ENCODE peak calls at places on chromosomes 13 and 19, in seven cellular contexts. L is dorsolateral prefrontal cortex, H is HCT116, I is AG10803, F is fibroblast of lung, X is right lobe of liver, N is H1. T is an unnamed sample.

GRCh38 chr19:36528921-36529518 is 949 bp upstream of the ZNF260 start:
- DNase-seq in L (no peak), H (no peak), I (no peak), F (no peak), X (no peak), N (peak), T (no peak)

GRCh38 chr13:29922896-29923295 is 72.5 kb upstream of the UBL3 start:
- DNase-seq in L (no peak), H (no peak), I (peak), F (peak), X (no peak), N (no peak), T (peak)

GRCh38 chr19:58182577-58182988 is 278 bp upstream of the ZNF274 start:
- DNase-seq in L (no peak), H (no peak), I (no peak), F (no peak), X (no peak), N (no peak), T (no peak)

GRCh38 chr19:40805258-40805868 is 6.4 kb downstream of the EGLN2 start:
- DNase-seq in L (no peak), H (no peak), I (no peak), F (no peak), X (no peak), N (no peak), T (no peak)

GRCh38 chr13:81874253-81874652 is 1533.3 kb upstream of the SPRY2 start:
- DNase-seq in L (no peak), H (no peak), I (no peak), F (no peak), X (no peak), N (no peak), T (no peak)

GRCh38 chr13:76878043-76878442 is 8.2 kb downstream of the KCTD12 start:
- DNase-seq in L (no peak), H (no peak), I (no peak), F (no peak), X (no peak), N (no peak), T (no peak)

GRCh38 chr13:100497394-100497793 is 91.2 kb downstream of the GGACT start:
- DNase-seq in L (no peak), H (no peak), I (peak), F (peak), X (no peak), N (no peak), T (peak)

GRCh38 chr19:7622933-7623685 is 6.2 kb downstream of the XAB2 start:
- DNase-seq in L (no peak), H (no peak), I (no peak), F (no peak), X (no peak), N (peak), T (no peak)

GRCh38 chr19:39399684-39400465 is 6.8 kb upstream of the ZFP36 start:
- DNase-seq in L (no peak), H (no peak), I (no peak), F (no peak), X (no peak), N (no peak), T (no peak)

GRCh38 chr13:108437496-108437895 is 168.0 kb downstream of the TNFSF13B start:
- DNase-seq in L (no peak), H (no peak), I (no peak), F (no peak), X (no peak), N (no peak), T (peak)

DNA sequence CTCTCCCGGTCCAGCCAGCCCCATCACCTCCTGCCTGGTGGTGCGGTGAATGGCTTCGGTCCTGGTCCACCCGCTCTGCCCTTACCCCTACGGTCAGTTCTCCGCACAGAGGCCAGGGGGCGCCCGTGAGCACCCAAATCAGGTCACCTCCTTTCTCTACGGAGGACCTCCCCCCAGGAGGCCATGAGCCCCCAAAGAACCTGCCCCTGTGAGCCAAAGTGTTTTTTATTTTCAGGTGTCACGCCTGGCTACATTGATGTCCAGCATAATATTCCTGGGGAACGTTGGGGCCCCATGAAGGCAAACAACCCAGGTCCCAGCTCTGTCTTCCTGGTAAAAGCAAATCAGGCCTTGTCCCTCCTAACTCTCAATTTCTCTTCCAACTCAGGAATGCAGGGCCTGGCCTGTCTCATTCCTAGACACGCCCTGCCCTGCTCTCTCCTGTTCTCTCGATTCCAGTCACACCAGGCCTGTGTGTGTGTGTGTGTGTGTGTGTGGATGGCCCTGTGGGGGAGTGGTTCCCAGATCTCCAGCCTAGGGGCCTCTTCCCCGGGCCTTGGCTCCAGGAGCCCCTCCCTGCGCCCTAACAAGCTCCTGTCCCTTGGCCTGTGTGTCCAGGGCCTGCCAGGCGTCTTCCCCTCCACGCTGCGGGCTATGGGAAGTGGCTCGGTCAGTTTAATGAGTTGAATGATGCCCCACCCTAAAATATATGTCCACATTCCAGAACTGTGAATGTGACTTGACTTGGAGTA is 9.7 kb upstream of the GIPC1 start:
- DNase-seq in L (no peak), H (peak), I (peak), F (peak), X (peak), N (peak), T (peak)
- TF ChIP-seq CTCF in L (peak), H (peak), I (peak), F (peak), X (peak), N (peak), T (peak)

GRCh38 chr19:47331490-47331889 is 485 bp upstream of the C5AR2 start:
- DNase-seq in L (no peak), H (no peak), I (no peak), F (no peak), X (no peak), N (no peak), T (no peak)

GRCh38 chr19:47324502-47324901 is 7.5 kb upstream of the C5AR2 start:
- DNase-seq in L (no peak), H (no peak), I (no peak), F (no peak), X (peak), N (no peak), T (no peak)

GRCh38 chr19:47331931-47332547 is at the start of gene C5AR2:
- DNase-seq in L (no peak), H (no peak), I (peak), F (no peak), X (no peak), N (no peak), T (no peak)

GRCh38 chr19:47330466-47330869 is 1.5 kb upstream of the C5AR2 start:
- DNase-seq in L (no peak), H (no peak), I (no peak), F (peak), X (no peak), N (no peak), T (peak)
- H3K4me3 ChIP-seq in L (no peak), H (no peak), I (no peak), F (no peak), X (no peak), N (no peak), T (peak)

GRCh38 chr19:35331551-35332214 is 2.7 kb downstream of the CD22 start:
- DNase-seq in L (no peak), H (no peak), I (no peak), F (no peak), X (no peak), N (no peak), T (no peak)

GRCh38 chr19:35329323-35329722 is 336 bp downstream of the CD22 start:
- DNase-seq in L (no peak), H (no peak), I (no peak), F (no peak), X (no peak), N (no peak), T (no peak)

GRCh38 chr19:35330475-35330874 is 1.5 kb downstream of the CD22 start:
- DNase-seq in L (no peak), H (no peak), I (no peak), F (no peak), X (no peak), N (no peak), T (no peak)

GRCh38 chr19:35328851-35329285 is at the start of gene CD22:
- DNase-seq in L (no peak), H (no peak), I (no peak), F (no peak), X (no peak), N (no peak), T (no peak)

GRCh38 chr19:35327642-35328041 is 1.3 kb upstream of the CD22 start:
- DNase-seq in L (no peak), H (no peak), I (no peak), F (no peak), X (no peak), N (no peak), T (peak)
- TF ChIP-seq CTCF in L (peak), H (peak), I (no peak), F (peak), X (peak), N (peak), T (peak)

GRCh38 chr13:110456550-110456949 is 105.0 kb downstream of the RAB20 start:
- DNase-seq in L (no peak), H (no peak), I (no peak), F (no peak), X (no peak), N (no peak), T (no peak)
- H3K4me3 ChIP-seq in L (no peak), H (no peak), I (no peak), F (no peak), X (no peak), N (no peak), T (no peak)

DNA sequence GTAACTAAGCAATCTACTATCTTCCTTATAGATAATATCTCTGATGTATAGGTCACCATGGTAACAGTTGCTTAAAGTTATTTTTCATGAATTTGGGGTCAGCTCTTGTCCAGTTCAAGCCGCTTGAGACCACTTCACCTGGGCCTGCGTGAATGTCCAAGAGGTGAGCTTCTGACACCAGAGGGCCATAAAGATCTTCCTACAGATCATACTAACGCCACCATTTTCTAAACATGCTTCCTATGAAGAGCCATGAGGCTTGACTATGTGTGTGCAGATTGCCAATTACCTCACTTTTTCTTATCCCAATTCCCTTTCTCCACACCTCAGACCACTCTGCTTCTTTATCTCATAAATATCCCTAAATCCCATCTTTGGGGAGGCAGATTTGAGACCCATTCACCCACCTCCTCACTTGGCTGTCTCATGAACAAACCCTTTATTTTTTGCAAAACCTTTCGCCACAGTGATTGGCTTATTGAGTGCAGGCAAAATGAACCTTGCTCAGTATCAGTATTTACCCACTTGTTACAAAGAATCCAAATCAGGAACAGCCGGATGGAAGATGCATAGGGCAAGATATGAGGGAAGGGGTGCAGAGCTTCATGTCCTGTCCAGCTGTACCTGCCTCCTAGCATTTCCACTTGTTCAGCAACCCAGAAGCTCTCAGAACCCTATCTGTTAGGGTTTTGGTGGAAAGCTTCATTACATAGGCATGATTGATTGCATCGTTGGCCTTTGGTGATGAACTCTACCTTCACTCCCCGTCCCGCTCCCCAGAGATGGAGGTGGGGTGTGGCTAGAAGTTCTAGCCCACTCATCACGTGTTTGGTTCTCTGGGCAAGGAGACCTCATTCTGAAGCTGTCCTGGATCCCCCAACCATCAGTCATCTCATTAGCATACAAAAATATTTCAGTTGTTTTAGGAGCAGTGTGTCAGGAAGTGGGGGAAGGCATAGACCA is 34.2 kb downstream of the FAM187B start:
- DNase-seq in L (no peak), H (no peak), I (no peak), F (no peak), X (no peak), N (no peak), T (no peak)
- TF ChIP-seq CTCF in L (no peak), H (no peak), I (no peak), F (no peak), X (no peak), N (no peak), T (no peak)

GRCh38 chr13:112819111-112819510 is 129.3 kb downstream of the ATP11A start:
- DNase-seq in L (no peak), H (no peak), I (no peak), F (no peak), X (no peak), N (no peak), T (no peak)
- H3K4me3 ChIP-seq in L (no peak), H (no peak), I (no peak), F (no peak), X (no peak), N (no peak), T (no peak)

GRCh38 chr13:35961461-35962220 is 169.5 kb downstream of the DCLK1 start:
- DNase-seq in L (no peak), H (no peak), I (peak), F (peak), X (no peak), N (no peak), T (peak)
- TF ChIP-seq CTCF in L (peak), H (no peak), I (peak), F (peak), X (peak), N (no peak), T (peak)

GRCh38 chr19:6375411-6376010 is at the start of gene PSPN:
- DNase-seq in L (no peak), H (no peak), I (no peak), F (no peak), X (peak), N (peak), T (no peak)

GRCh38 chr19:6373096-6373812 is 660 bp downstream of the ALKBH7 start:
- DNase-seq in L (peak), H (peak), I (peak), F (peak), X (peak), N (peak), T (peak)

GRCh38 chr19:6374711-6375410 is 872 bp downstream of the PSPN start:
- DNase-seq in L (no peak), H (no peak), I (no peak), F (no peak), X (peak), N (no peak), T (no peak)

GRCh38 chr19:6373813-6374108 is 1.2 kb downstream of the ALKBH7 start:
- DNase-seq in L (no peak), H (no peak), I (no peak), F (no peak), X (no peak), N (no peak), T (no peak)

DNA sequence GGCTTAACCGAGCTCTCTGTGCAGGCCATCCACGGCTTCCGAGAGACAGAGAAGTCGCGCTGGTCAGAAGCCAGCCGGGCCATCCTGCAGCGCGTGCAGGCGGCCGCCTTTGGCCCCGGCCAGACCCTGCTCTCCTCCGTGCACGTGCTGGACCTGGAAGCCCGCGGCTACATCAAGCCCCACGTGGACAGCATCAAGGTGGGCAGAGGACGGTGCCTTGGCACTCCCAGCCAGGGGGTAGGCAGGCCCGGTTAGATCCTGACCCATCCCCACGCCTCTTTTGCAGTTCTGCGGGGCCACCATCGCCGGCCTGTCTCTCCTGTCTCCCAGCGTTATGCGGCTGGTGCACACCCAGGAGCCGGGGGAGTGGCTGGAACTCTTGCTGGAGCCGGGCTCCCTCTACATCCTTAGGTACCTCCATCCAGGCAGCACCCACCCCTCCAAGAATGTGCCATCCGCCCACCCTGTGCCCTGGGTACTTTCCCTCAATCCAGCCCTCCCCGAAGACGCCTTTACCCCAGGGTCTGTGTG is 1.5 kb downstream of the PSPN start:
- DNase-seq in L (no peak), H (no peak), I (no peak), F (no peak), X (peak), N (no peak), T (no peak)
- H3K4me3 ChIP-seq in L (no peak), H (no peak), I (peak), F (no peak), X (no peak), N (no peak), T (no peak)

GRCh38 chr19:50231821-50232220 is 28.4 kb downstream of the MYH14 start:
- DNase-seq in L (no peak), H (no peak), I (no peak), F (no peak), X (no peak), N (no peak), T (no peak)

GRCh38 chr19:50233308-50233910 is 30.0 kb downstream of the MYH14 start:
- DNase-seq in L (no peak), H (no peak), I (no peak), F (no peak), X (no peak), N (no peak), T (no peak)

GRCh38 chr19:50226536-50226935 is 23.1 kb downstream of the MYH14 start:
- DNase-seq in L (no peak), H (no peak), I (no peak), F (no peak), X (no peak), N (no peak), T (no peak)

GRCh38 chr19:50232600-50232999 is 29.2 kb downstream of the MYH14 start:
- DNase-seq in L (no peak), H (no peak), I (no peak), F (no peak), X (no peak), N (no peak), T (no peak)

GRCh38 chr19:50230379-50231351 is 27.2 kb downstream of the MYH14 start:
- DNase-seq in L (no peak), H (no peak), I (no peak), F (no peak), X (no peak), N (peak), T (no peak)
- TF ChIP-seq CTCF in L (no peak), H (peak), I (no peak), F (no peak), X (no peak), N (peak), T (no peak)

GRCh38 chr19:1039646-1040475 is at the start of gene ABCA7:
- DNase-seq in L (peak), H (peak), I (peak), F (peak), X (peak), N (peak), T (peak)

GRCh38 chr19:1040476-1041271 is 767 bp downstream of the ABCA7 start:
- DNase-seq in L (peak), H (peak), I (peak), F (peak), X (peak), N (peak), T (peak)

GRCh38 chr19:1041272-1041834 is 1.4 kb downstream of the ABCA7 start:
- DNase-seq in L (no peak), H (no peak), I (no peak), F (no peak), X (peak), N (no peak), T (no peak)

GRCh38 chr19:1042689-1043511 is 3.0 kb downstream of the ABCA7 start:
- DNase-seq in L (no peak), H (no peak), I (no peak), F (peak), X (peak), N (no peak), T (no peak)

GRCh38 chr19:1041835-1042685 is 2.2 kb downstream of the ABCA7 start:
- DNase-seq in L (no peak), H (peak), I (no peak), F (no peak), X (peak), N (no peak), T (no peak)
- H3K4me3 ChIP-seq in L (no peak), H (peak), I (no peak), F (no peak), X (no peak), N (no peak), T (no peak)

T was measured in choroid plexus epithelial cell.